ENCODE peak calls at places on chromosomes 11 and 22, in nine cellular contexts. W is NCI-H2171 treated with DMSO at 0.1 percent for 48 hours; Z is EL; E is H1; T is GM18507; D is AG09309; N is activated CD8-positive, alpha-beta memory T cell treated with anti-CD3 and anti-CD28 coated beads for 48 hours; C is CD4-positive, alpha-beta memory T cell; O is fibroblast of the aortic adventitia. G is an unnamed sample.

GRCh38 chr11:65355013-65355775 is 643 bp downstream of the TIGD3 start:
- DNase-seq in W (peak), Z (peak), E (no peak), T (peak), D (no peak), N (peak), C (peak), O (no peak), G (no peak)

GRCh38 chr11:68358416-68358815 is 46.0 kb downstream of the LRP5 start:
- DNase-seq in W (no peak), Z (peak), E (no peak), T (no peak), D (peak), N (no peak), C (no peak), O (no peak), G (no peak)

GRCh38 chr11:37770145-37770544 is 1172.1 kb upstream of the RAG2 start:
- DNase-seq in W (no peak), Z (no peak), E (no peak), T (no peak), D (no peak), N (no peak), C (no peak), O (peak), G (no peak)

GRCh38 chr11:133809525-133810178 is 35.7 kb downstream of the SPATA19 start:
- DNase-seq in W (no peak), Z (no peak), E (no peak), T (no peak), D (no peak), N (no peak), C (no peak), O (no peak), G (no peak)

GRCh38 chr11:16862733-16863132 is 124.3 kb downstream of the C11orf58 start:
- DNase-seq in W (no peak), Z (no peak), E (no peak), T (no peak), D (no peak), N (no peak), C (no peak), O (no peak), G (no peak)

GRCh38 chr11:67630943-67631331 is 1.2 kb upstream of the NUDT8 start:
- DNase-seq in W (no peak), Z (no peak), E (no peak), T (no peak), D (no peak), N (no peak), C (no peak), O (no peak), G (no peak)

GRCh38 chr11:46161201-46161600 is 39.9 kb upstream of the PHF21A start:
- DNase-seq in W (no peak), Z (no peak), E (no peak), T (no peak), D (no peak), N (no peak), C (no peak), O (no peak), G (no peak)

GRCh38 chr22:44775862-44776261 is 23.5 kb downstream of the ARHGAP8 start:
- DNase-seq in W (no peak), Z (no peak), E (no peak), T (no peak), D (no peak), N (no peak), C (no peak), O (no peak), G (no peak)

GRCh38 chr11:65078786-65079342 is 5.0 kb downstream of the CDCA5 start:
- DNase-seq in W (no peak), Z (no peak), E (no peak), T (no peak), D (no peak), N (no peak), C (no peak), O (no peak), G (no peak)

GRCh38 chr22:24801906-24802504 is 4.0 kb upstream of the SGSM1 start:
- DNase-seq in W (no peak), Z (no peak), E (no peak), T (no peak), D (no peak), N (no peak), C (no peak), O (no peak), G (no peak)

GRCh38 chr11:61161190-61162091 is at the start of gene VPS37C:
- DNase-seq in W (peak), Z (peak), E (peak), T (peak), D (peak), N (peak), C (peak), O (peak), G (no peak)

GRCh38 chr22:48188211-48188845 is 1425.9 kb downstream of the TBC1D22A start:
- DNase-seq in W (no peak), Z (no peak), E (no peak), T (no peak), D (no peak), N (no peak), C (no peak), O (no peak), G (no peak)

GRCh38 chr11:10351768-10352641 is 47.1 kb downstream of the ADM start:
- DNase-seq in W (peak), Z (peak), E (peak), T (no peak), D (no peak), N (no peak), C (no peak), O (peak), G (peak)

GRCh38 chr22:40001800-40002577 is 7.2 kb downstream of the FAM83F start:
- DNase-seq in W (no peak), Z (peak), E (no peak), T (no peak), D (no peak), N (no peak), C (no peak), O (peak), G (no peak)

GRCh38 chr11:65899356-65900124 is 648 bp downstream of the FOSL1 start:
- DNase-seq in W (no peak), Z (peak), E (no peak), T (no peak), D (no peak), N (peak), C (peak), O (peak), G (no peak)

GRCh38 chr11:76314741-76315090 is 66.2 kb downstream of the THAP12 start:
- DNase-seq in W (no peak), Z (peak), E (no peak), T (no peak), D (peak), N (no peak), C (no peak), O (peak), G (peak)

GRCh38 chr22:16804882-16805281 is 20.3 kb downstream of the XKR3 start:
- DNase-seq in W (no peak), Z (no peak), E (no peak), T (no peak), D (no peak), N (no peak), C (no peak), O (no peak), G (no peak)

GRCh38 chr22:45007247-45007945 is 2.4 kb downstream of the PHF21B start:
- DNase-seq in W (peak), Z (peak), E (no peak), T (no peak), D (no peak), N (no peak), C (no peak), O (no peak), G (no peak)

GRCh38 chr22:38097058-38097457 is 13.1 kb upstream of the SLC16A8 start:
- DNase-seq in W (no peak), Z (no peak), E (no peak), T (no peak), D (no peak), N (no peak), C (no peak), O (no peak), G (no peak)

GRCh38 chr22:44665115-44665514 is 36.9 kb upstream of the PRR5 start:
- DNase-seq in W (no peak), Z (peak), E (no peak), T (no peak), D (no peak), N (no peak), C (no peak), O (no peak), G (no peak)

GRCh38 chr11:130760515-130761125 is 155.7 kb downstream of the SNX19 start:
- DNase-seq in W (no peak), Z (no peak), E (no peak), T (no peak), D (no peak), N (no peak), C (no peak), O (no peak), G (no peak)

GRCh38 chr11:83583953-83584352 is 297.8 kb upstream of the CCDC90B start:
- DNase-seq in W (no peak), Z (peak), E (no peak), T (peak), D (peak), N (no peak), C (no peak), O (peak), G (peak)

GRCh38 chr22:41904450-41905410 is 10.1 kb downstream of the SHISA8 start:
- DNase-seq in W (no peak), Z (no peak), E (no peak), T (no peak), D (no peak), N (no peak), C (no peak), O (no peak), G (no peak)

GRCh38 chr11:332651-333480 is 12.2 kb upstream of the IFITM3 start:
- DNase-seq in W (no peak), Z (no peak), E (no peak), T (no peak), D (no peak), N (no peak), C (no peak), O (no peak), G (no peak)

GRCh38 chr11:114366331-114367243 is 33.7 kb downstream of the C11orf71 start:
- DNase-seq in W (no peak), Z (peak), E (no peak), T (no peak), D (peak), N (no peak), C (no peak), O (peak), G (peak)

GRCh38 chr11:63032451-63032850 is 16.8 kb upstream of the SLC22A8 start:
- DNase-seq in W (no peak), Z (no peak), E (no peak), T (no peak), D (no peak), N (no peak), C (no peak), O (no peak), G (no peak)

GRCh38 chr11:83663446-83663845 is 377.3 kb upstream of the CCDC90B start:
- DNase-seq in W (no peak), Z (no peak), E (no peak), T (no peak), D (no peak), N (no peak), C (no peak), O (peak), G (no peak)